ENCODE peak calls at places on chromosomes 11 and 22, in ten cellular contexts. E, J, W, Z, H, A, Q, K, U and V are unnamed samples. For H3K4me1, the result is how much of the 10 kb centered on the place peaks cover.

GRCh38 chr11:115699733-115700132 is 195.5 kb upstream of the CADM1 start:
- DNase-seq in E (no peak), J (no peak), W (no peak), Z (peak), H (no peak), A (no peak), Q (no peak), K (no peak), U (no peak), V (peak)

GRCh38 chr11:35293699-35294098 is 125.7 kb downstream of the SLC1A2 start:
- DNase-seq in E (no peak), J (no peak), W (no peak), Z (no peak), H (no peak), A (no peak), Q (no peak), K (no peak), U (no peak), V (no peak)

GRCh38 chr11:132349806-132350733 is 979.7 kb downstream of the NTM start:
- DNase-seq in E (no peak), J (no peak), W (no peak), Z (no peak), H (no peak), A (no peak), Q (no peak), K (no peak), U (no peak), V (no peak)

GRCh38 chr11:116931206-116931953 is 94.0 kb upstream of the APOA1 start:
- DNase-seq in E (peak), J (no peak), W (no peak), Z (no peak), H (peak), A (no peak), Q (no peak), K (no peak), U (no peak), V (peak)

GRCh38 chr11:109197656-109198055 is 224.3 kb upstream of the C11orf87 start:
- DNase-seq in E (no peak), J (no peak), W (no peak), Z (no peak), H (no peak), A (no peak), Q (no peak), K (no peak), U (no peak), V (no peak)

GRCh38 chr22:49937758-49938564 is 19.5 kb downstream of the CRELD2 start:
- DNase-seq in E (no peak), J (peak), W (peak), Z (no peak), H (no peak), A (peak), Q (no peak), K (no peak), U (no peak), V (no peak)

GRCh38 chr11:86245369-86246292 is 1.1 kb downstream of the EED start:
- DNase-seq in E (no peak), J (no peak), W (peak), Z (no peak), H (no peak), A (peak), Q (no peak), K (peak), U (no peak), V (peak)

GRCh38 chr11:19869466-19869865 is 156.8 kb downstream of the NAV2 start:
- DNase-seq in E (no peak), J (no peak), W (no peak), Z (no peak), H (no peak), A (no peak), Q (no peak), K (no peak), U (no peak), V (no peak)

GRCh38 chr11:128036556-128037093 is 550.7 kb downstream of the ETS1 start:
- DNase-seq in E (no peak), J (no peak), W (no peak), Z (no peak), H (no peak), A (no peak), Q (no peak), K (no peak), U (no peak), V (no peak)

GRCh38 chr11:113994077-113994954 is 19.4 kb downstream of the HTR3A start:
- DNase-seq in E (peak), J (peak), W (no peak), Z (no peak), H (no peak), A (peak), Q (no peak), K (no peak), U (no peak), V (no peak)

GRCh38 chr11:114889464-114890065 is 211.2 kb downstream of the NXPE2 start:
- DNase-seq in E (no peak), J (no peak), W (no peak), Z (no peak), H (no peak), A (no peak), Q (no peak), K (no peak), U (no peak), V (no peak)

GRCh38 chr22:48670317-48670716 is 1157.4 kb downstream of the BRD1 start:
- DNase-seq in E (no peak), J (no peak), W (no peak), Z (no peak), H (no peak), A (no peak), Q (no peak), K (no peak), U (no peak), V (no peak)

GRCh38 chr11:107705027-107705426 is 6.8 kb downstream of the SLN start:
- DNase-seq in E (no peak), J (no peak), W (no peak), Z (no peak), H (no peak), A (no peak), Q (no peak), K (no peak), U (no peak), V (no peak)

GRCh38 chr11:95705485-95706124 is 84.0 kb downstream of the FAM76B start:
- DNase-seq in E (peak), J (peak), W (peak), Z (peak), H (peak), A (peak), Q (peak), K (peak), U (no peak), V (peak)

GRCh38 chr11:89495951-89496350 is 4.8 kb upstream of the NOX4 start:
- DNase-seq in E (no peak), J (no peak), W (no peak), Z (peak), H (peak), A (no peak), Q (no peak), K (no peak), U (no peak), V (no peak)

GRCh38 chr11:71420455-71421241 is 27.5 kb downstream of the DHCR7 start:
- DNase-seq in E (peak), J (peak), W (peak), Z (no peak), H (no peak), A (no peak), Q (peak), K (peak), U (no peak), V (no peak)

GRCh38 chr11:117187799-117188481 is 9.4 kb downstream of the SIDT2 start:
- DNase-seq in E (no peak), J (peak), W (no peak), Z (peak), H (peak), A (no peak), Q (no peak), K (no peak), U (no peak), V (peak)

GRCh38 chr11:66586136-66586535 is 6.7 kb downstream of the CCDC87 start:
- DNase-seq in E (no peak), J (no peak), W (peak), Z (no peak), H (no peak), A (no peak), Q (no peak), K (no peak), U (no peak), V (no peak)

GRCh38 chr11:18384157-18384641 is 10.2 kb upstream of the LDHA start:
- DNase-seq in E (peak), J (peak), W (peak), Z (peak), H (peak), A (peak), Q (no peak), K (peak), U (no peak), V (peak)

GRCh38 chr22:27925331-27925730 is 6.3 kb upstream of the PITPNB start:
- DNase-seq in E (no peak), J (no peak), W (no peak), Z (no peak), H (no peak), A (no peak), Q (no peak), K (no peak), U (no peak), V (no peak)

GRCh38 chr22:49062155-49063039 is 765.3 kb downstream of the BRD1 start:
- DNase-seq in E (no peak), J (no peak), W (no peak), Z (peak), H (peak), A (no peak), Q (no peak), K (no peak), U (no peak), V (no peak)

GRCh38 chr11:47532597-47533213 is 20.2 kb downstream of the CELF1 start:
- DNase-seq in E (no peak), J (no peak), W (no peak), Z (no peak), H (no peak), A (no peak), Q (no peak), K (no peak), U (no peak), V (no peak)

GRCh38 chr11:132126973-132127900 is 756.8 kb downstream of the NTM start:
- DNase-seq in E (no peak), J (no peak), W (peak), Z (peak), H (no peak), A (no peak), Q (no peak), K (peak), U (no peak), V (peak)

DNA sequence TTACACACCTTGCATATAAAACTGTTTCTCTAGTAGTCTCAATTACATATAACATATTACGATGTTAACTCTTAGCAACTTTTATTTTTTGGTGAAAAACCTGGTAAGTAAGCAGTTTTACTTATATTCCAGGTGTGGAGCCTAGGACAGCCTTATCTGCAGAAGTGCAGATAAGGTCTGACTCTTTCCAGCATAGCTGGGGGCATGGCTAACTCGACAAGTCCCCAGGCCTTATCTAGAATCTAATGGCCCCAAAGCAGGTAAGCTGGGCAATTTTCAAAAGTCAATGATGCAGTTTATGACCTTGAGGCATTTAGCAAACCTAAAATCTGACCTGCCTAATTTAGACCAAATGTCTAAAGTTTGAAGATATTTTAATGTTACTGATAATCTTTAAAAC is 4.2 kb upstream of the C1QTNF6 start:
- DNase-seq in E (no peak), J (no peak), W (no peak), Z (no peak), H (no peak), A (no peak), Q (no peak), K (no peak), U (no peak), V (no peak)
- TF ChIP-seq POLR2AphosphoS5 in E (no peak), J (no peak), W (no peak), Z (no peak), H (no peak), A (no peak), Q (no peak), K (no peak), U (no peak), V (no peak)

GRCh38 chr11:73139476-73140198 is 2.5 kb downstream of the FCHSD2 start:
- DNase-seq in E (no peak), J (no peak), W (peak), Z (no peak), H (no peak), A (no peak), Q (no peak), K (no peak), U (no peak), V (no peak)
- H3K4me1 ChIP-seq in E (under half), J (under half), W (half or more), Z (under half), H (under half), A (half or more), Q (under half), K (under half), U (under half), V (under half)

GRCh38 chr11:61294717-61295595 is at the start of gene VWCE:
- DNase-seq in E (no peak), J (peak), W (peak), Z (peak), H (peak), A (peak), Q (no peak), K (peak), U (no peak), V (no peak)
- TF ChIP-seq POLR2A in E (no peak), J (no peak), W (peak), Z (no peak), H (no peak), A (no peak), Q (no peak), K (no peak), U (no peak), V (no peak)

DNA sequence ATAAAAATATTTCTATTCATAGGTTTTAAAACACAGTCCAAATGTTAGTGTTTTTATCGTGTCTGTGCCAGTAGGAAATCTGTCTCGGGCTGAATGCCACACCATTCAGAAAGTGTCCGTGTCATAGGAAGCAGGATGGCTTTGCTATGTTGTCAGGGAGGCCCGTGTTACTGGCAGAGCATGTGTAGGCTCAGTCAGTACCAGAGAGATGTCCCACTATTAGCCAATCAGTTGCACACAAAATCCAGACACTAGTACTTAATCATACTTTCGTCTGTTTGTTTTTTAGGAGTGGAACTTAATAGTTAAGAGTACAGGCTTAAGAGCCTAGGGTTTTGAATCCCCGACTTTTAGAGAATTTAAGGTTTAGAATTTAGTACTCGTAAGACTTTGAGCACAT is 30.2 kb upstream of the SYN3 start:
- DNase-seq in E (no peak), J (no peak), W (no peak), Z (no peak), H (no peak), A (no peak), Q (no peak), K (no peak), U (no peak), V (no peak)
- TF ChIP-seq POLR2AphosphoS5 in E (no peak), J (no peak), W (no peak), Z (no peak), H (no peak), A (no peak), Q (no peak), K (no peak), U (no peak), V (no peak)

GRCh38 chr11:62555464-62556092 is 9.0 kb upstream of the AHNAK start:
- DNase-seq in E (peak), J (no peak), W (no peak), Z (peak), H (peak), A (no peak), Q (no peak), K (peak), U (no peak), V (no peak)
- H3K4me1 ChIP-seq in E (half or more), J (half or more), W (half or more), Z (half or more), H (half or more), A (half or more), Q (half or more), K (half or more), U (half or more), V (under half)

GRCh38 chr22:37075046-37075445 is 23.5 kb downstream of the KCTD17 start:
- DNase-seq in E (no peak), J (no peak), W (no peak), Z (no peak), H (no peak), A (no peak), Q (no peak), K (no peak), U (no peak), V (no peak)

GRCh38 chr22:37074537-37074936 is 23.0 kb downstream of the KCTD17 start:
- DNase-seq in E (no peak), J (no peak), W (no peak), Z (no peak), H (no peak), A (no peak), Q (no peak), K (no peak), U (no peak), V (no peak)

GRCh38 chr22:37077802-37078448 is 26.4 kb downstream of the KCTD17 start:
- DNase-seq in E (peak), J (peak), W (peak), Z (no peak), H (no peak), A (peak), Q (peak), K (peak), U (no peak), V (no peak)

GRCh38 chr22:37079158-37079557 is 27.6 kb downstream of the KCTD17 start:
- DNase-seq in E (no peak), J (no peak), W (no peak), Z (no peak), H (no peak), A (no peak), Q (no peak), K (no peak), U (no peak), V (no peak)

GRCh38 chr22:37075822-37076433 is 24.4 kb downstream of the KCTD17 start:
- DNase-seq in E (no peak), J (no peak), W (no peak), Z (no peak), H (no peak), A (no peak), Q (no peak), K (no peak), U (no peak), V (no peak)
- TF ChIP-seq POLR2A in E (no peak), J (no peak), W (no peak), Z (no peak), H (no peak), A (no peak), Q (no peak), K (no peak), U (no peak), V (no peak)

DNA sequence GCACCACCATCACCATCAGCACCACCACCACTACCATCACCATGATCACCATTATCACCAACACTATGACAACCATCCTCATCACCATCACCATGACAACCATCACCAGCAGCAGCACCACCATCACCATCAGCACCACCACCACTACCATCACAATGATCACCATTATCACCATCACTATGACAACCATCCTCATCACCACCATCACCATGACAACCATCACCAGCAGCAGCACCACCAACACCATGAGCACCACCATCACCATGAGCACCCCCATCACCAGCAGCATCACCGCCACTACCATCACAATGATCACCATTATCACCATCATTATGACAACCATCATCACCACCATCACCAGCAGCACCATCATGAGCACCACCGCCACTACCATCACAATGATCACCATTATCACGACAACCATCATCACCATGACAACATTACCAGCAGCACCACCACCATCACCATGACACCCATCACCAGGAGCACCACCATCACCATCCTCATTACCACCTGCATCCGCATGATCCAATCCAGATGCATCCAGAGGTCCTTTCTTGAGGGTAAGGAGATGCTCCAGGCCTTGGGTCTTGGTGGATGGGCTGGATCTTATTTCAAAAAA is 23.8 kb downstream of the PHF21B start:
- DNase-seq in E (no peak), J (no peak), W (no peak), Z (no peak), H (no peak), A (no peak), Q (no peak), K (no peak), U (no peak), V (no peak)
- TF ChIP-seq POLR2AphosphoS5 in E (no peak), J (no peak), W (no peak), Z (no peak), H (no peak), A (no peak), Q (no peak), K (no peak), U (no peak), V (no peak)